ENCODE peak calls at places on chromosomes 11 and 22, in five cellular contexts. D is tibial artery; X is activated CD8-positive, alpha-beta memory T cell treated with anti-CD3 and anti-CD28 coated beads, Interleukin-2, amount 50 U/mL, for 4 hours; F is IMR-90; C is stimulated activated CD4-positive, alpha-beta T cell treated with anti-CD3 and anti-CD28 coated beads, Interleukin-15, amount 100 ng/mL, for 48 hours. O is an unnamed sample.

GRCh38 chr11:112318193-112318592 is 57.5 kb upstream of the PLET1 start:
- DNase-seq in D (no peak), X (no peak), F (peak), C (no peak), O (no peak)

GRCh38 chr11:125348704-125349635 is 147.1 kb downstream of the FEZ1 start:
- DNase-seq in D (peak), X (peak), F (peak), C (peak), O (peak)

GRCh38 chr11:114099392-114100178 is 40.1 kb downstream of the ZBTB16 start:
- DNase-seq in D (no peak), X (no peak), F (no peak), C (no peak), O (no peak)

GRCh38 chr11:76823481-76824028 is 37.2 kb upstream of the ACER3 start:
- DNase-seq in D (no peak), X (no peak), F (peak), C (no peak), O (no peak)

GRCh38 chr11:132586801-132587200 is 945.5 kb downstream of the OPCML start:
- DNase-seq in D (no peak), X (no peak), F (peak), C (no peak), O (no peak)

GRCh38 chr22:24191381-24191841 is 10.1 kb downstream of the SUSD2 start:
- DNase-seq in D (no peak), X (peak), F (no peak), C (no peak), O (no peak)

GRCh38 chr11:2380807-2381350 is 3.8 kb downstream of the CD81 start:
- DNase-seq in D (peak), X (no peak), F (no peak), C (no peak), O (peak)

GRCh38 chr11:74403607-74404006 is 5.4 kb upstream of the PGM2L1 start:
- DNase-seq in D (no peak), X (no peak), F (no peak), C (no peak), O (no peak)

GRCh38 chr11:35077709-35078695 is 61.0 kb upstream of the CD44 start:
- DNase-seq in D (no peak), X (peak), F (peak), C (no peak), O (no peak)

O was measured in Peyer's patch.